ENCODE peak calls at places on chromosomes 5 and 9, in nine cellular contexts. One of them, this sample, is unnamed.

GRCh38 chr9:134377976-134378375 is 51.7 kb downstream of the RXRA start:
- DNase-seq in stomach: peak; percentile 94
- DNase-seq in mammary epithelial cell: peak; percentile 44
- DNase-seq in psoas muscle: peak; percentile 85
- DNase-seq in IMR-90: no peak
- DNase-seq in type B pancreatic cell: no peak
- DNase-seq in Peyer's patch: no peak
- DNase-seq in thyroid gland: peak; percentile 57
- DNase-seq in GM10248: no peak
- DNase-seq in this sample: peak; percentile 91

GRCh38 chr9:120383999-120384924 is 195.7 kb downstream of the CDK5RAP2 start:
- DNase-seq in stomach: peak; percentile 88
- DNase-seq in mammary epithelial cell: no peak
- DNase-seq in psoas muscle: peak; percentile 34
- DNase-seq in IMR-90: peak; percentile 65
- DNase-seq in type B pancreatic cell: no peak
- DNase-seq in Peyer's patch: no peak
- DNase-seq in thyroid gland: peak; percentile 58
- DNase-seq in GM10248: no peak
- DNase-seq in this sample: no peak

GRCh38 chr9:134136117-134136996 is 475 bp downstream of the WDR5 start:
- DNase-seq in stomach: no peak
- DNase-seq in mammary epithelial cell: peak; percentile 19
- DNase-seq in psoas muscle: no peak
- DNase-seq in IMR-90: peak; percentile 13
- DNase-seq in type B pancreatic cell: no peak
- DNase-seq in Peyer's patch: no peak
- DNase-seq in thyroid gland: no peak
- DNase-seq in GM10248: peak; percentile 41
- DNase-seq in this sample: peak; percentile 76

GRCh38 chr9:121708768-121709488 is 57.5 kb downstream of the DAB2IP start:
- DNase-seq in stomach: no peak
- DNase-seq in mammary epithelial cell: no peak
- DNase-seq in psoas muscle: peak; percentile 45
- DNase-seq in IMR-90: no peak
- DNase-seq in type B pancreatic cell: no peak
- DNase-seq in Peyer's patch: no peak
- DNase-seq in thyroid gland: no peak
- DNase-seq in GM10248: no peak
- DNase-seq in this sample: no peak

GRCh38 chr5:126610616-126611015 is 9.9 kb downstream of the PHAX start:
- DNase-seq in stomach: peak; percentile 18
- DNase-seq in mammary epithelial cell: no peak
- DNase-seq in psoas muscle: no peak
- DNase-seq in IMR-90: no peak
- DNase-seq in type B pancreatic cell: no peak
- DNase-seq in Peyer's patch: no peak
- DNase-seq in thyroid gland: no peak
- DNase-seq in GM10248: no peak
- DNase-seq in this sample: no peak

GRCh38 chr5:122187426-122187825 is 58.1 kb downstream of the ZNF474 start:
- DNase-seq in stomach: no peak
- DNase-seq in mammary epithelial cell: no peak
- DNase-seq in psoas muscle: no peak
- DNase-seq in IMR-90: no peak
- DNase-seq in type B pancreatic cell: no peak
- DNase-seq in Peyer's patch: no peak
- DNase-seq in thyroid gland: no peak
- DNase-seq in GM10248: no peak
- DNase-seq in this sample: no peak

GRCh38 chr9:128153117-128153946 is 4.1 kb downstream of the LCN2 start:
- DNase-seq in stomach: no peak
- DNase-seq in mammary epithelial cell: no peak
- DNase-seq in psoas muscle: no peak
- DNase-seq in IMR-90: no peak
- DNase-seq in type B pancreatic cell: no peak
- DNase-seq in Peyer's patch: no peak
- DNase-seq in thyroid gland: no peak
- DNase-seq in GM10248: no peak
- DNase-seq in this sample: no peak

GRCh38 chr5:39198080-39198479 is 21.3 kb downstream of the FYB1 start:
- DNase-seq in stomach: no peak
- DNase-seq in mammary epithelial cell: peak; percentile 72
- DNase-seq in psoas muscle: no peak
- DNase-seq in IMR-90: no peak
- DNase-seq in type B pancreatic cell: no peak
- DNase-seq in Peyer's patch: no peak
- DNase-seq in thyroid gland: no peak
- DNase-seq in GM10248: no peak
- DNase-seq in this sample: no peak

GRCh38 chr5:180470361-180470760 is 23.8 kb upstream of the CNOT6 start:
- DNase-seq in stomach: peak; percentile 25
- DNase-seq in mammary epithelial cell: no peak
- DNase-seq in psoas muscle: no peak
- DNase-seq in IMR-90: no peak
- DNase-seq in type B pancreatic cell: no peak
- DNase-seq in Peyer's patch: no peak
- DNase-seq in thyroid gland: no peak
- DNase-seq in GM10248: peak; percentile 13
- DNase-seq in this sample: no peak

GRCh38 chr9:129289131-129289731 is 111.2 kb upstream of the IER5L start:
- DNase-seq in stomach: no peak
- DNase-seq in mammary epithelial cell: no peak
- DNase-seq in psoas muscle: no peak
- DNase-seq in IMR-90: no peak
- DNase-seq in type B pancreatic cell: peak; percentile 66
- DNase-seq in Peyer's patch: no peak
- DNase-seq in thyroid gland: no peak
- DNase-seq in GM10248: no peak
- DNase-seq in this sample: no peak

GRCh38 chr9:126551812-126552211 is 61.9 kb upstream of the LMX1B start:
- DNase-seq in stomach: no peak
- DNase-seq in mammary epithelial cell: no peak
- DNase-seq in psoas muscle: no peak
- DNase-seq in IMR-90: no peak
- DNase-seq in type B pancreatic cell: no peak
- DNase-seq in Peyer's patch: no peak
- DNase-seq in thyroid gland: no peak
- DNase-seq in GM10248: no peak
- DNase-seq in this sample: no peak

GRCh38 chr5:93278876-93279275 is 302.1 kb downstream of the NR2F1-AS1 start:
- DNase-seq in stomach: no peak
- DNase-seq in mammary epithelial cell: no peak
- DNase-seq in psoas muscle: no peak
- DNase-seq in IMR-90: peak; percentile 53
- DNase-seq in type B pancreatic cell: no peak
- DNase-seq in Peyer's patch: no peak
- DNase-seq in thyroid gland: no peak
- DNase-seq in GM10248: no peak
- DNase-seq in this sample: no peak

GRCh38 chr9:131167146-131167692 is 41.8 kb downstream of the NUP214 start:
- DNase-seq in stomach: peak; percentile 35
- DNase-seq in mammary epithelial cell: no peak
- DNase-seq in psoas muscle: no peak
- DNase-seq in IMR-90: no peak
- DNase-seq in type B pancreatic cell: no peak
- DNase-seq in Peyer's patch: no peak
- DNase-seq in thyroid gland: no peak
- DNase-seq in GM10248: no peak
- DNase-seq in this sample: no peak

GRCh38 chr5:112097768-112098167 is 321.3 kb downstream of the EPB41L4A start:
- DNase-seq in stomach: no peak
- DNase-seq in mammary epithelial cell: no peak
- DNase-seq in psoas muscle: no peak
- DNase-seq in IMR-90: no peak
- DNase-seq in type B pancreatic cell: no peak
- DNase-seq in Peyer's patch: no peak
- DNase-seq in thyroid gland: no peak
- DNase-seq in GM10248: no peak
- DNase-seq in this sample: no peak

GRCh38 chr5:146369691-146370090 is 31.1 kb downstream of the POU4F3 start:
- DNase-seq in stomach: no peak
- DNase-seq in mammary epithelial cell: peak; percentile 73
- DNase-seq in psoas muscle: no peak
- DNase-seq in IMR-90: peak; percentile 53
- DNase-seq in type B pancreatic cell: no peak
- DNase-seq in Peyer's patch: no peak
- DNase-seq in thyroid gland: no peak
- DNase-seq in GM10248: no peak
- DNase-seq in this sample: no peak

GRCh38 chr5:122371511-122372151 is 59.6 kb downstream of the SNCAIP start:
- DNase-seq in stomach: no peak
- DNase-seq in mammary epithelial cell: no peak
- DNase-seq in psoas muscle: no peak
- DNase-seq in IMR-90: no peak
- DNase-seq in type B pancreatic cell: no peak
- DNase-seq in Peyer's patch: no peak
- DNase-seq in thyroid gland: no peak
- DNase-seq in GM10248: no peak
- DNase-seq in this sample: no peak

GRCh38 chr9:121736964-121737462 is 85.6 kb downstream of the DAB2IP start:
- DNase-seq in stomach: peak; percentile 91
- DNase-seq in mammary epithelial cell: no peak
- DNase-seq in psoas muscle: peak; percentile 54
- DNase-seq in IMR-90: no peak
- DNase-seq in type B pancreatic cell: no peak
- DNase-seq in Peyer's patch: no peak
- DNase-seq in thyroid gland: peak; percentile 24
- DNase-seq in GM10248: no peak
- DNase-seq in this sample: peak; percentile 88

DNA sequence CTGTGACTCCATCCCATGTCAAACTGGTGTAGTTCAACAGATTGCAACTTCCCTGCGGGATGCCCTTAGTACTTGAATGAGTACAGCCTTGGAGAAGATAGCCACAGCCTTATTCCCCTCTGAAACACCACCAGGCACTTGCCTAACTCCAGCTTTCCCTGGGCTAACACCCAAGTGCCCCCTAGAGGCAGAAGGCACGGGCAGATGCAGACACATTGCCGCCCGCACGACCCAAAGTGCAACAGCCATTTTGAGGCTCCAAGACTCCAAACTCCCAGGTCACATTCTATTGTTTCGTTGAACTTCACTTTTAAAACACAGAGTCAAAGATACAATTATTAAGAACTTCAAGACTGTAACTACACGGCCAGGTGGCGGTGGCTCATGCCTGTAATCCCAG is 163.6 kb upstream of the CDH6 start:
- DNase-seq in stomach: no peak
- DNase-seq in mammary epithelial cell: no peak
- DNase-seq in psoas muscle: no peak
- DNase-seq in IMR-90: no peak
- DNase-seq in type B pancreatic cell: no peak
- DNase-seq in Peyer's patch: no peak
- DNase-seq in thyroid gland: no peak
- DNase-seq in GM10248: no peak
- DNase-seq in this sample: no peak
- TF ChIP-seq CTCF in stomach: no peak
- TF ChIP-seq CTCF in mammary epithelial cell: no peak
- TF ChIP-seq CTCF in psoas muscle: no peak
- TF ChIP-seq CTCF in IMR-90: no peak
- TF ChIP-seq CTCF in type B pancreatic cell: no peak
- TF ChIP-seq CTCF in Peyer's patch: no peak
- TF ChIP-seq CTCF in thyroid gland: no peak
- TF ChIP-seq CTCF in GM10248: no peak
- TF ChIP-seq CTCF in this sample: no peak

DNA sequence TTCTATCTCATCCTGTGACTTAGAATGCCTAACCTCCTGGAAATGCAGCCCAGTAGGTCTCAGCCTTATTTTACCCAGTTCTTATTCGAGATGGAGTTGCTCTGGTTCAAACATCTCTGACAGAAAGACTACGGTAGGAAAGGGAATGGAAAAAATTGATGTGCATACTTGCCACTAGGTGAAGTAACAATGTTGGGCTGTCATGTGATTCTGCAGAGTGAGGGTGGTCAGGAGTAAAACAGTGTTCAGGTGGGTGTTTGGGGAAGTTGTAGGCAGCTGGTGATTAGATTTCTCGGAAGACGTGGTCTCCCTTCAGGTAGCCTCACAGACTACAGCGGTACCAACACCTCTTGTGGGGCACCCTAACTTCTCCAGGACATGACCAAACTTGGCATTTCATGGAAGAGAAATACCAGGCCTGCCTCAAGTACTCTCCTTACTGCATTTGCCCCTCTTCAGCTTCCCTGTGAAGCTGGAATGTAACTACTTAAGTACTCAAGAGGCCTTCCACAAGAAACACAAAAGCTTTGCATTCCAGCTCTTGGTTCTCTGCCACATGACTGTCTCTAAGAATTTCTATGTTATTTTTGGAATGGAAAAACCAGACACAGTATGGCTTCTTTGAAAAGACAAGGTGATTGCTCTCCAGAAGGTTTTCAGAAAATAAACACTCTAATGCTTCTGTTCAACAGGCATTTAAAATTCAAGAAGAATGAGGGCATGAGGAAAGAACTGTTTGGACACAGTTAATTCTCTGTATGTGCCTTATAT is 17.4 kb upstream of the ENTREP1 start:
- DNase-seq in stomach: no peak
- DNase-seq in mammary epithelial cell: no peak
- DNase-seq in psoas muscle: no peak
- DNase-seq in IMR-90: peak; percentile 55
- DNase-seq in type B pancreatic cell: no peak
- DNase-seq in Peyer's patch: no peak
- DNase-seq in thyroid gland: peak; percentile 76
- DNase-seq in GM10248: no peak
- DNase-seq in this sample: no peak
- TF ChIP-seq CTCF in stomach: no peak
- TF ChIP-seq CTCF in mammary epithelial cell: no peak
- TF ChIP-seq CTCF in psoas muscle: no peak
- TF ChIP-seq CTCF in IMR-90: no peak
- TF ChIP-seq CTCF in type B pancreatic cell: no peak
- TF ChIP-seq CTCF in Peyer's patch: no peak
- TF ChIP-seq CTCF in thyroid gland: peak; percentile 37
- TF ChIP-seq CTCF in GM10248: no peak
- TF ChIP-seq CTCF in this sample: peak; percentile 8

DNA sequence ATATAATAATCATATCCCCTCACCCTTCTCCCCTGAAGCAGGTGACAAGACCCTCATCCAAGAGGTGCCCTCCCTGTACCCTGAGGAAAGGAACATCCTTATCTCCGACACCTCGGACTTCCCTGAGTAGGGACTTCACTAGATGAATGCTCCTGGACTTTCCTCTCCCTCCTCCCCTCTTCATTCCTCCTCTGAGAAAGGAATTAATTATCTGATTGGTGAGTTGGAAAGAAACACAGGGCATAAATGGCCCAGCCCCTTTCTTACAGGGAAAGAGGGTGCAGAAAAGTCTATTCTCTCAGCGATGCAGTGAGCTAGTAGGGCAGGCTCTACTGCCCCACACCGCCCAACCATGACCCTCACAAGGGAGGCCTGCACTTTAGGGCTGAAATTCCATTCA is 87.5 kb downstream of the TTC39B start:
- DNase-seq in stomach: no peak
- DNase-seq in mammary epithelial cell: no peak
- DNase-seq in psoas muscle: no peak
- DNase-seq in IMR-90: no peak
- DNase-seq in type B pancreatic cell: no peak
- DNase-seq in Peyer's patch: no peak
- DNase-seq in thyroid gland: no peak
- DNase-seq in GM10248: no peak
- DNase-seq in this sample: no peak
- TF ChIP-seq CTCF in stomach: no peak
- TF ChIP-seq CTCF in mammary epithelial cell: no peak
- TF ChIP-seq CTCF in psoas muscle: no peak
- TF ChIP-seq CTCF in IMR-90: no peak
- TF ChIP-seq CTCF in type B pancreatic cell: no peak
- TF ChIP-seq CTCF in Peyer's patch: no peak
- TF ChIP-seq CTCF in thyroid gland: no peak
- TF ChIP-seq CTCF in GM10248: no peak
- TF ChIP-seq CTCF in this sample: no peak

GRCh38 chr9:15306757-15307522 is at the start of gene TTC39B:
- DNase-seq in stomach: peak; percentile 96
- DNase-seq in mammary epithelial cell: peak; percentile 94
- DNase-seq in psoas muscle: peak; percentile 94
- DNase-seq in IMR-90: peak; percentile 87
- DNase-seq in type B pancreatic cell: peak; percentile 90
- DNase-seq in Peyer's patch: peak; percentile 87
- DNase-seq in thyroid gland: peak; percentile 95
- DNase-seq in GM10248: peak; percentile 91
- DNase-seq in this sample: peak; percentile 98
- TF ChIP-seq CTCF in stomach: no peak
- TF ChIP-seq CTCF in mammary epithelial cell: no peak
- TF ChIP-seq CTCF in psoas muscle: no peak
- TF ChIP-seq CTCF in IMR-90: peak; percentile 16
- TF ChIP-seq CTCF in type B pancreatic cell: no peak
- TF ChIP-seq CTCF in Peyer's patch: no peak
- TF ChIP-seq CTCF in thyroid gland: no peak
- TF ChIP-seq CTCF in GM10248: no peak
- TF ChIP-seq CTCF in this sample: no peak

This sample was measured in upper lobe of right lung.